ENCODE peak calls at places on chromosomes 7 and 10, in seven cellular contexts. X is choroid plexus epithelial cell; H is K562; Y is CD8-positive, alpha-beta memory T cell; K is activated effector memory CD4-positive, alpha-beta T cell treated with Interleukin-2 at 50 U/mL for 16 hours; W is neural progenitor cell; N is naive thymus-derived CD8-positive, alpha-beta T cell. J is an unnamed sample.

GRCh38 chr10:118445535-118445934 is 103.4 kb upstream of the FAM204A start:
- DNase-seq in X (no peak), W (no peak), Y (no peak), N (no peak), H (no peak), K (no peak), J (peak; percentile 48)

GRCh38 chr7:155590215-155591023 is 44.1 kb upstream of the CNPY1 start:
- DNase-seq in W (no peak), K (no peak), H (peak; percentile 47), Y (no peak), X (peak; percentile 70), N (no peak), J (no peak)

GRCh38 chr10:6215241-6215640 is 12.5 kb downstream of the PFKFB3 start:
- DNase-seq in N (no peak), X (no peak), W (no peak), K (no peak), Y (no peak), H (no peak), J (no peak)

GRCh38 chr10:18159596-18159995 is 19.4 kb downstream of the CACNB2 start:
- DNase-seq in W (no peak), X (no peak), Y (no peak), K (no peak), N (no peak), H (no peak), J (no peak)

GRCh38 chr10:26703974-26704373 is 6.5 kb downstream of the PDSS1 start:
- DNase-seq in K (no peak), N (no peak), W (no peak), H (no peak), X (no peak), Y (no peak), J (no peak)

GRCh38 chr10:71539564-71540118 is 142.9 kb downstream of the CDH23 start:
- DNase-seq in Y (no peak), N (no peak), W (no peak), X (no peak), K (no peak), H (no peak), J (no peak)

GRCh38 chr7:105202561-105203130 is 186.1 kb downstream of the SRPK2 start:
- DNase-seq in N (no peak), H (no peak), X (no peak), W (no peak), K (no peak), Y (no peak), J (no peak)

GRCh38 chr7:42155836-42156540 is 81.0 kb downstream of the GLI3 start:
- DNase-seq in W (no peak), X (peak; percentile 23), N (no peak), K (no peak), Y (no peak), H (no peak), J (peak; percentile 33)

GRCh38 chr10:128606041-128606440 is 479.8 kb upstream of the MKI67 start:
- DNase-seq in Y (no peak), H (no peak), K (no peak), N (no peak), X (no peak), W (no peak), J (peak; percentile 21)

GRCh38 chr10:62036186-62037081 is 134.9 kb downstream of the ARID5B start:
- DNase-seq in H (no peak), K (no peak), W (peak; percentile 12), Y (no peak), N (no peak), X (no peak), J (no peak)

GRCh38 chr7:74526780-74527179 is 73.1 kb downstream of the GTF2IRD1 start:
- DNase-seq in X (no peak), W (no peak), H (no peak), K (no peak), Y (no peak), N (no peak), J (no peak)

GRCh38 chr7:55245271-55245723 is 119.8 kb upstream of the LANCL2 start:
- DNase-seq in Y (no peak), N (no peak), K (no peak), W (no peak), X (peak; percentile 89), H (no peak), J (peak; percentile 46)

GRCh38 chr7:372939-373791 is 83.2 kb downstream of the FOXL3 start:
- DNase-seq in N (no peak), Y (no peak), X (no peak), H (no peak), W (peak; percentile 62), K (no peak), J (no peak)

GRCh38 chr10:24723386-24723787 is 300 bp downstream of the ARHGAP21 start:
- DNase-seq in H (no peak), X (peak; percentile 58), Y (peak; percentile 14), W (peak; percentile 88), K (no peak), N (no peak), J (no peak)

GRCh38 chr7:38748056-38748610 is 117.0 kb upstream of the AMPH start:
- DNase-seq in N (no peak), Y (no peak), K (no peak), W (peak; percentile 23), X (peak; percentile 62), H (peak; percentile 20), J (peak; percentile 9)

GRCh38 chr10:115436999-115437398 is 343.8 kb downstream of the ATRNL1 start:
- DNase-seq in W (no peak), H (no peak), Y (no peak), X (no peak), N (no peak), K (no peak), J (no peak)

GRCh38 chr7:36607206-36607515 is 117.1 kb downstream of the AOAH start:
- DNase-seq in W (no peak), K (no peak), H (no peak), N (no peak), Y (no peak), X (no peak), J (no peak)

GRCh38 chr10:14839305-14839695 is 1.2 kb downstream of the HSPA14 start:
- DNase-seq in H (no peak), W (peak; percentile 18), K (no peak), Y (no peak), X (peak; percentile 26), N (no peak), J (peak; percentile 2)

GRCh38 chr7:2529161-2530075 is 9.8 kb downstream of the LFNG start:
- DNase-seq in W (no peak), H (no peak), N (no peak), Y (peak; percentile 60), X (no peak), K (peak; percentile 53), J (no peak)

GRCh38 chr10:126059101-126059826 is 162.9 kb downstream of the FANK1 start:
- DNase-seq in W (no peak), Y (no peak), X (peak; percentile 70), K (no peak), N (no peak), H (no peak), J (no peak)

GRCh38 chr10:88152720-88153119 is 289.3 kb downstream of the PTEN start:
- DNase-seq in K (no peak), X (peak; percentile 93), N (peak; percentile 1), Y (no peak), W (no peak), H (no peak), J (peak; percentile 100)

GRCh38 chr7:98352621-98353020 is 48.3 kb downstream of the BAIAP2L1 start:
- DNase-seq in W (no peak), Y (no peak), X (peak; percentile 90), K (no peak), N (no peak), H (no peak), J (peak; percentile 89)

GRCh38 chr10:11018426-11018818 is 750 bp downstream of the CELF2 start:
- DNase-seq in X (no peak), K (no peak), W (peak; percentile 56), N (no peak), H (peak; percentile 7), Y (no peak), J (no peak)

GRCh38 chr7:129530881-129531391 is 28.6 kb downstream of the SMKR1 start:
- DNase-seq in W (no peak), X (peak; percentile 52), H (no peak), K (no peak), N (no peak), Y (no peak), J (peak; percentile 97)

GRCh38 chr7:44322631-44323363 is 2.6 kb downstream of the CAMK2B start:
- DNase-seq in N (no peak), Y (no peak), K (no peak), H (no peak), W (no peak), X (no peak), J (no peak)

GRCh38 chr10:98673156-98673765 is 226.5 kb upstream of the HPS1 start:
- DNase-seq in N (no peak), H (no peak), Y (no peak), X (no peak), W (no peak), K (no peak), J (no peak)

J was measured in bronchial epithelial cell.